ENCODE peak calls at places on chromosome 2, in six cellular contexts. One of them, this sample, is unnamed.

GRCh38 chr2:220224711-220225519 is 597.5 kb downstream of the SLC4A3 start:
- DNase-seq in IMR-90: peak
- DNase-seq in mesendoderm: no peak
- DNase-seq in neuronal stem cell: no peak
- DNase-seq in H1: no peak
- DNase-seq in mesenchymal stem cell: peak
- DNase-seq in this sample: no peak

GRCh38 chr2:30981101-30981500 is 157.1 kb downstream of the GALNT14 start:
- DNase-seq in mesendoderm: no peak
- DNase-seq in IMR-90: no peak
- DNase-seq in neuronal stem cell: no peak
- DNase-seq in mesenchymal stem cell: no peak
- DNase-seq in H1: no peak
- DNase-seq in this sample: no peak

GRCh38 chr2:26164231-26164630 is 8.7 kb upstream of the GAREM2 start:
- DNase-seq in mesendoderm: no peak
- DNase-seq in H1: no peak
- DNase-seq in neuronal stem cell: no peak
- DNase-seq in mesenchymal stem cell: no peak
- DNase-seq in IMR-90: no peak
- DNase-seq in this sample: no peak

GRCh38 chr2:104733544-104733943 is 120.4 kb upstream of the POU3F3 start:
- DNase-seq in neuronal stem cell: no peak
- DNase-seq in IMR-90: no peak
- DNase-seq in H1: peak
- DNase-seq in mesenchymal stem cell: no peak
- DNase-seq in mesendoderm: peak
- DNase-seq in this sample: peak

GRCh38 chr2:38406597-38407110 is 29.6 kb upstream of the ATL2 start:
- DNase-seq in IMR-90: no peak
- DNase-seq in neuronal stem cell: no peak
- DNase-seq in mesendoderm: peak
- DNase-seq in H1: no peak
- DNase-seq in mesenchymal stem cell: peak
- DNase-seq in this sample: no peak

GRCh38 chr2:11784310-11784709 is 37.9 kb downstream of the LPIN1 start:
- DNase-seq in IMR-90: no peak
- DNase-seq in mesenchymal stem cell: no peak
- DNase-seq in mesendoderm: no peak
- DNase-seq in H1: no peak
- DNase-seq in neuronal stem cell: no peak
- DNase-seq in this sample: no peak

GRCh38 chr2:71923887-71924533 is 223.7 kb downstream of the CYP26B1 start:
- DNase-seq in IMR-90: peak
- DNase-seq in mesenchymal stem cell: peak
- DNase-seq in H1: peak
- DNase-seq in mesendoderm: peak
- DNase-seq in neuronal stem cell: peak
- DNase-seq in this sample: peak

GRCh38 chr2:136135924-136136906 is 18.3 kb upstream of the CXCR4 start:
- DNase-seq in IMR-90: no peak
- DNase-seq in H1: no peak
- DNase-seq in mesenchymal stem cell: no peak
- DNase-seq in mesendoderm: no peak
- DNase-seq in neuronal stem cell: no peak
- DNase-seq in this sample: no peak

GRCh38 chr2:172408143-172408766 is 19.1 kb upstream of the ITGA6 start:
- DNase-seq in IMR-90: no peak
- DNase-seq in neuronal stem cell: no peak
- DNase-seq in H1: no peak
- DNase-seq in mesenchymal stem cell: no peak
- DNase-seq in mesendoderm: no peak
- DNase-seq in this sample: no peak

GRCh38 chr2:240234503-240234951 is 94.1 kb upstream of the OTOS start:
- DNase-seq in IMR-90: peak
- DNase-seq in mesenchymal stem cell: peak
- DNase-seq in H1: no peak
- DNase-seq in neuronal stem cell: no peak
- DNase-seq in mesendoderm: no peak
- DNase-seq in this sample: no peak

GRCh38 chr2:197873293-197873701 is 68.9 kb downstream of the PLCL1 start:
- DNase-seq in mesenchymal stem cell: peak
- DNase-seq in neuronal stem cell: no peak
- DNase-seq in IMR-90: peak
- DNase-seq in mesendoderm: peak
- DNase-seq in H1: no peak
- DNase-seq in this sample: peak

GRCh38 chr2:99085400-99085799 is 56.1 kb upstream of the C2orf15 start:
- DNase-seq in mesenchymal stem cell: peak
- DNase-seq in neuronal stem cell: no peak
- DNase-seq in mesendoderm: peak
- DNase-seq in IMR-90: no peak
- DNase-seq in H1: no peak
- DNase-seq in this sample: peak

DNA sequence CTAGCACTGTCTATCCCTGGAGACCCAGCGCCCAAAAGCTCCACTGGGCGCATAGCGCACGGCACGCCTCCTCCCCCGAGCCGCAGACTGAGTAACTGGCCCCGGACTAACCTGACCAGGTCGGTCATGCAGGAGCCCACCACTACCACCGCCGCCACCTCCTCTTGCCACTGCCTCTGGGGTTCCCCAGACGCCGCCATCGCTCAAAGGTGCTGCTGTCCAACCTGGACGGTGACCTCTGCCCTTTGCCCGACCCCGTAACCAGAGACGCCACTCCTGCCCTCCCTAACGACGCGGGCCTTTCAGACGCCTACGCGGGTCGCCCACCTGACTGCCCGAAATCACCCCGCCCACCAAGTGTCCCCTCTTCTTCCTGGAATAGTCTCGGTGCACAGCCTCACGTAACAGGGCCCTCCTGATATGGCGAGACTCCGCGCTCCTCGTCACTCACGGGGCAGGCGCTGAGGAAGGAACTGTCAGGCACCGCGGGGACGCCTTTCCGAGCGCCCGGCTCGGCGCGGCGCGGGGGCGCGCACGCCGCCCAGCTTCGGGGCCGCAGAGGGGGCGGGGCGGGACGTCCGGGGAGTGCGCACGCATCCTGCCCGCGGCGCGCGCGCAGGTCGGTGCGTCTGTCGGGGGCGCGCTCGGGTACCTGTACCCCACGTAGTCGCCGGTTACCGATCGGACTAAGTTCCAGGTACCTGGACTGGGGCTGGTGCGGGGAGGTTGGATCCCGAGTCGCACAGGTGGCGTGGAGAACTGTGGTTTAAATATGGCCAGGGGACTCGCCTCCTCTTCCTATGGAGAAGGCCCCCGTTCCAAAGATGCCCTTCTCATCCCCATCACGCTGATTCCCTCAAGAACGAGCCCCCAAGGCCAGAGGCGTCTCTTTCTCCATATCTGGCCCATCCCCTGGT is at the start of the genes BABAM2 and RBKS:
- DNase-seq in IMR-90: peak
- DNase-seq in neuronal stem cell: peak
- DNase-seq in mesenchymal stem cell: peak
- DNase-seq in mesendoderm: peak
- DNase-seq in H1: peak
- DNase-seq in this sample: peak
- H3K18ac ChIP-seq in IMR-90: peak
- H3K18ac ChIP-seq in neuronal stem cell: peak
- H3K18ac ChIP-seq in mesenchymal stem cell: peak
- H3K18ac ChIP-seq in mesendoderm: no peak
- H3K18ac ChIP-seq in H1: peak
- H3K18ac ChIP-seq in this sample: peak

GRCh38 chr2:96923201-96923600 is 53.3 kb upstream of the SEMA4C start:
- DNase-seq in neuronal stem cell: no peak
- DNase-seq in mesenchymal stem cell: no peak
- DNase-seq in IMR-90: no peak
- DNase-seq in mesendoderm: no peak
- DNase-seq in H1: no peak
- DNase-seq in this sample: no peak
- H2AK5ac ChIP-seq in neuronal stem cell: peak
- H2AK5ac ChIP-seq in mesenchymal stem cell: no peak
- H2AK5ac ChIP-seq in IMR-90: no peak
- H2AK5ac ChIP-seq in mesendoderm: no peak
- H2AK5ac ChIP-seq in H1: no peak
- H2AK5ac ChIP-seq in this sample: no peak

DNA sequence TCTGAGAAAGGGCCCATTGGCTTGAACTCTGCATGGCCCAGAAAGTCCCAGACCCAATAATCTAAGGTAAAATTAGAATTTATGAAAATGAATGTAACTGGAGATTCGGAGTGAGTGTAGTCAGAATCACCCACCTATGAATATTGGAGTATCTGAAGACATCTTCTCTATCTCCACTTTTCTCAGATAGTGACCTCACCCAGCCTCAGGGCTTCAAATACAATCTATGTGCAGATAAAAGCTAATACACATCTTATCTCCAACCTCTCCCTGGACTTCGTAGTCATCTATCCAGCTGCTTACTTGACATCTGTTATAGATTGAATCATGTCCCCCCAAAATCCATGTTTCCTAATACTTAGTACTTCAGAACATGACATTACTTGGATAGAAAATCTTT is 263.2 kb downstream of the RAD51AP2 start:
- DNase-seq in mesendoderm: peak
- DNase-seq in IMR-90: no peak
- DNase-seq in mesenchymal stem cell: no peak
- DNase-seq in H1: no peak
- DNase-seq in neuronal stem cell: no peak
- DNase-seq in this sample: no peak
- H3K18ac ChIP-seq in mesendoderm: no peak
- H3K18ac ChIP-seq in IMR-90: no peak
- H3K18ac ChIP-seq in mesenchymal stem cell: no peak
- H3K18ac ChIP-seq in H1: no peak
- H3K18ac ChIP-seq in neuronal stem cell: no peak
- H3K18ac ChIP-seq in this sample: no peak

GRCh38 chr2:28336264-28336992 is 56.2 kb upstream of the FOSL2 start:
- DNase-seq in neuronal stem cell: no peak
- DNase-seq in H1: no peak
- DNase-seq in mesenchymal stem cell: no peak
- DNase-seq in IMR-90: no peak
- DNase-seq in mesendoderm: no peak
- DNase-seq in this sample: no peak

GRCh38 chr2:28335666-28336065 is 57.0 kb upstream of the FOSL2 start:
- DNase-seq in H1: no peak
- DNase-seq in neuronal stem cell: no peak
- DNase-seq in IMR-90: no peak
- DNase-seq in mesendoderm: no peak
- DNase-seq in mesenchymal stem cell: no peak
- DNase-seq in this sample: no peak

GRCh38 chr2:28338046-28338753 is 54.5 kb upstream of the FOSL2 start:
- DNase-seq in neuronal stem cell: no peak
- DNase-seq in mesenchymal stem cell: peak
- DNase-seq in mesendoderm: peak
- DNase-seq in IMR-90: peak
- DNase-seq in H1: no peak
- DNase-seq in this sample: no peak

GRCh38 chr2:28338754-28339325 is 53.8 kb upstream of the FOSL2 start:
- DNase-seq in mesendoderm: no peak
- DNase-seq in neuronal stem cell: no peak
- DNase-seq in IMR-90: no peak
- DNase-seq in mesenchymal stem cell: peak
- DNase-seq in H1: no peak
- DNase-seq in this sample: no peak

DNA sequence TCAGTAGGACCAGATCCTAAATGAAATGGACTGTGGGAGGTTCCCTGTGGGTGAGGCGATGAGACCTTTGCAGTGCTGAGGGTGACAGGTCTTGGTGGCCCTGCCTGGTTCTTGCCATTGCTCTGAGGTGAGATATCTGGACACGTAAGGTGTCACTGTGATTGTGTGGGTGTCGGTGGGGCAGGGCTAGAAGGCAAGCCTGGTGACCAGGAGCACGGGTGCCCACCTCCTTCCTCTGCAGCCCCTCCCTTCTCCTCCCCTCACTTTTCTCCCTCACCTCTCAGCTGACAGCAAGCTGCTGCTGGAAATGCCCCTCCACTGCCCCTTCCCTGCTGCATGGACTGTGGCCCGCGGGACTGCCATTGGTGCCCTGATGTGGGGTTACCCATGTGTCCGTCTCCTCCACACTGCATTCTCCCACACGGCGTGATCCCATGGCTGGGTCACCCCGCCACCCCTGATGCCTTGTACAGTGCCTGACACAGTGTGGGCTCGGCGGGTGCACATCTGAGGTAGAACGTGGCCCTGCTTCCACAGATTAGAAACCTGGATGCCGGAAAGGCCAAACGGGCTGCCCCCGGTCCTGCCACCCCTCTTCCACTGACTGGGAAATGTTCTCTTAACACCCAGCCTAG is 55.5 kb upstream of the FOSL2 start:
- DNase-seq in H1: no peak
- DNase-seq in mesenchymal stem cell: no peak
- DNase-seq in mesendoderm: no peak
- DNase-seq in IMR-90: no peak
- DNase-seq in neuronal stem cell: no peak
- DNase-seq in this sample: no peak
- H2AK5ac ChIP-seq in H1: no peak
- H2AK5ac ChIP-seq in mesenchymal stem cell: peak
- H2AK5ac ChIP-seq in mesendoderm: no peak
- H2AK5ac ChIP-seq in IMR-90: peak
- H2AK5ac ChIP-seq in neuronal stem cell: peak
- H2AK5ac ChIP-seq in this sample: no peak

This sample was measured in H9.